ENCODE peak calls at places on chromosomes 4 and X, in four cellular contexts. C is NK-92 treated with Interleukin-12 subunit alpha and Interleukin-12 subunit beta, amount 100 ng/mL, for 24 hours; P is NCI-H1105; O is lung microvascular endothelial cell. F is an unnamed sample.

GRCh38 chrX:67614414-67614813 is 70.6 kb downstream of the AR start:
- DNase-seq in P (no peak), O (peak; percentile 62), C (no peak), F (no peak)

GRCh38 chr4:126489826-126490463 is 1142.8 kb upstream of the INTU start:
- DNase-seq in C (no peak), P (no peak), O (no peak), F (no peak)

GRCh38 chr4:86894465-86894864 is 2.2 kb upstream of the C4orf36 start:
- DNase-seq in P (no peak), C (no peak), O (peak; percentile 46), F (no peak)

GRCh38 chr4:4995103-4995761 is 24.0 kb downstream of the CYTL1 start:
- DNase-seq in O (peak; percentile 83), C (no peak), P (no peak), F (no peak)

GRCh38 chr4:120749445-120750151 is 172.9 kb downstream of the PRDM5 start:
- DNase-seq in C (no peak), P (peak; percentile 1), O (no peak), F (no peak)

GRCh38 chr4:140078366-140078765 is 75.6 kb downstream of the MAML3 start:
- DNase-seq in O (no peak), P (no peak), C (no peak), F (no peak)

GRCh38 chrX:70009970-70010369 is 39.8 kb downstream of the AWAT2 start:
- DNase-seq in C (no peak), P (no peak), O (no peak), F (no peak)

GRCh38 chr4:94588900-94589693 is 137.4 kb downstream of the PDLIM5 start:
- DNase-seq in O (no peak), C (no peak), P (no peak), F (no peak)

GRCh38 chrX:19617550-19617949 is 102.2 kb upstream of the MAP3K15 start:
- DNase-seq in P (no peak), C (no peak), O (peak; percentile 13), F (no peak)

GRCh38 chr4:128854433-128854832 is 44.9 kb downstream of the JADE1 start:
- DNase-seq in P (no peak), C (peak; percentile 3), O (no peak), F (no peak)

GRCh38 chr4:7055111-7055989 is 12.2 kb downstream of the TADA2B start:
- DNase-seq in C (no peak), P (no peak), O (peak; percentile 26), F (no peak)

GRCh38 chr4:118904935-118905334 is 16.3 kb downstream of the SYNPO2 start:
- DNase-seq in C (no peak), P (no peak), O (peak; percentile 23), F (no peak)

GRCh38 chr4:1344696-1345095 is 2.3 kb upstream of the UVSSA start:
- DNase-seq in O (no peak), C (no peak), P (no peak), F (no peak)

GRCh38 chr4:10740227-10740626 is 55.7 kb upstream of the CLNK start:
- DNase-seq in P (no peak), O (no peak), C (no peak), F (no peak)

GRCh38 chr4:67087897-67088296 is 457.4 kb downstream of the CENPC start:
- DNase-seq in P (no peak), C (peak; percentile 1), O (peak; percentile 47), F (peak; percentile 1)

GRCh38 chrX:68372665-68373064 is 60.6 kb downstream of the OPHN1 start:
- DNase-seq in C (no peak), O (no peak), P (no peak), F (no peak)

F was measured in T-helper 9 cell.